ENCODE peak calls at places on chromosomes 4 and X, in four cellular contexts. S is HL-60, W is K562, H is GM12878. P is an unnamed sample.

GRCh38 chr4:185013715-185014114 is 4.6 kb upstream of the HELT start:
- DNase-seq in S (no peak), W (no peak), H (no peak), P (no peak)

GRCh38 chr4:56468097-56468422 is 643 bp downstream of the SRP72 start:
- DNase-seq in S (peak; percentile 51), W (peak; percentile 69), H (peak; percentile 13), P (peak; percentile 11)

GRCh38 chr4:22299678-22300077 is 216.2 kb downstream of the ADGRA3 start:
- DNase-seq in S (no peak), W (no peak), H (no peak), P (no peak)

GRCh38 chr4:120517966-120518365 is 404.6 kb downstream of the PRDM5 start:
- DNase-seq in S (no peak), W (no peak), H (peak; percentile 42), P (no peak)

GRCh38 chr4:140136509-140136908 is 17.5 kb downstream of the MAML3 start:
- DNase-seq in S (no peak), W (no peak), H (no peak), P (no peak)

GRCh38 chr4:531076-531475 is 32.1 kb downstream of the PIGG start:
- DNase-seq in S (no peak), W (no peak), H (no peak), P (no peak)

GRCh38 chrX:9729161-9729885 is 36.3 kb downstream of the GPR143 start:
- DNase-seq in S (no peak), W (no peak), H (no peak), P (no peak)

GRCh38 chr4:115315182-115315581 is 201.8 kb upstream of the NDST4 start:
- DNase-seq in S (no peak), W (no peak), H (no peak), P (no peak)

GRCh38 chr4:72591547-72591946 is 22.5 kb upstream of the ADAMTS3 start:
- DNase-seq in S (no peak), W (no peak), H (no peak), P (no peak)

GRCh38 chr4:116150152-116150551 is 935.2 kb downstream of the TRAM1L1 start:
- DNase-seq in S (no peak), W (no peak), H (no peak), P (no peak)

GRCh38 chr4:89158884-89159503 is 47.7 kb downstream of the TIGD2 start:
- DNase-seq in S (no peak), W (peak; percentile 23), H (no peak), P (no peak)

GRCh38 chr4:96483308-96484030 is 643.6 kb downstream of the PDHA2 start:
- DNase-seq in S (no peak), W (no peak), H (no peak), P (no peak)

GRCh38 chr4:38453253-38453881 is 210.6 kb upstream of the KLF3 start:
- DNase-seq in S (no peak), W (no peak), H (no peak), P (no peak)

GRCh38 chrX:54921427-54922021 is 900 bp downstream of the TRO start:
- DNase-seq in S (no peak), W (no peak), H (no peak), P (peak; percentile 25)

GRCh38 chr4:94408549-94409374 is 43.0 kb upstream of the PDLIM5 start:
- DNase-seq in S (no peak), W (peak; percentile 36), H (no peak), P (no peak)

GRCh38 chrX:56503941-56504673 is 59.3 kb upstream of the UBQLN2 start:
- DNase-seq in S (no peak), W (no peak), H (no peak), P (no peak)

GRCh38 chrX:37603938-37604409 is 32.5 kb downstream of the LANCL3 start:
- DNase-seq in S (no peak), W (no peak), H (peak; percentile 2), P (no peak)

GRCh38 chrX:140360284-140360683 is 144.6 kb downstream of the SOX3 start:
- DNase-seq in S (no peak), W (peak; percentile 0), H (no peak), P (no peak)

GRCh38 chr4:87956501-87956900 is 19.0 kb upstream of the SPP1 start:
- DNase-seq in S (no peak), W (no peak), H (no peak), P (no peak)

GRCh38 chr4:41156574-41156973 is 57.8 kb downstream of the APBB2 start:
- DNase-seq in S (no peak), W (no peak), H (no peak), P (no peak)

GRCh38 chrX:134173541-134174272 is 63.3 kb upstream of the CCDC160 start:
- DNase-seq in S (no peak), W (no peak), H (no peak), P (no peak)

GRCh38 chr4:140153744-140154571 is at the start of gene MAML3:
- DNase-seq in S (peak; percentile 91), W (peak; percentile 90), H (no peak), P (peak; percentile 37)

GRCh38 chrX:8629871-8630270 is 102.1 kb downstream of the ANOS1 start:
- DNase-seq in S (no peak), W (no peak), H (no peak), P (no peak)

GRCh38 chr4:138062929-138063328 is 179.2 kb downstream of the SLC7A11 start:
- DNase-seq in S (no peak), W (no peak), H (no peak), P (no peak)

GRCh38 chr4:4841156-4841555 is 18.3 kb upstream of the MSX1 start:
- DNase-seq in S (no peak), W (no peak), H (no peak), P (no peak)

GRCh38 chrX:70434352-70434866 is 10.2 kb upstream of the DLG3 start:
- DNase-seq in S (no peak), W (peak; percentile 91), H (no peak), P (peak; percentile 54)

GRCh38 chr4:89700766-89701165 is 136.2 kb downstream of the SNCA start:
- DNase-seq in S (no peak), W (no peak), H (no peak), P (no peak)

GRCh38 chrX:134692990-134693389 is 34.7 kb upstream of the PLAC1 start:
- DNase-seq in S (no peak), W (no peak), H (no peak), P (no peak)

GRCh38 chr4:56768301-56768700 is 53.2 kb downstream of the SPINK2 start:
- DNase-seq in S (no peak), W (no peak), H (no peak), P (no peak)

GRCh38 chr4:185015108-185015507 is 3.2 kb upstream of the HELT start:
- DNase-seq in S (no peak), W (no peak), H (no peak), P (no peak)

GRCh38 chrX:112866175-112866574 is 25.5 kb upstream of the AMOT start:
- DNase-seq in S (no peak), W (no peak), H (no peak), P (no peak)

DNA sequence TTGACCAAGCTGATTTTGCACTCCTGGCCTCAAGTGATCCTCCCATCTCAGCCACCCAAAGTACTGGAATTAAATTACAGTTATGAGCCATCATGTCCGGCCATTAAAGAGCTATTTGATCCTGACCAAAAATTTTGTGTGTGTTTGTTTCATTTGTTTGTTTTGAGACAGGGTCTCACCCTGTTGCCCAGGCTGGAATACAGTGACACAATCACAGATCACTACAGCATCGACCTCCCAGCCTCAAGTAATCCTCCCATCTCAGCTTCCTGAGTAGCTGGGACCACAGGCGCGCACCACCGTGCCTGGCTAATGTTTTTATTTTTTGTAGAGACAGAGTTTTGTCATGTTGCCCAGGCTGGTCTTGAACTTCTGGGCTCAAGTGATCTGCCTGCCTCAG is 82.9 kb upstream of the RBPJ start:
- DNase-seq in S (no peak), W (no peak), H (no peak), P (no peak)
- TF ChIP-seq POLR2AphosphoS5 in S (no peak), W (no peak), H (no peak), P (no peak)

DNA sequence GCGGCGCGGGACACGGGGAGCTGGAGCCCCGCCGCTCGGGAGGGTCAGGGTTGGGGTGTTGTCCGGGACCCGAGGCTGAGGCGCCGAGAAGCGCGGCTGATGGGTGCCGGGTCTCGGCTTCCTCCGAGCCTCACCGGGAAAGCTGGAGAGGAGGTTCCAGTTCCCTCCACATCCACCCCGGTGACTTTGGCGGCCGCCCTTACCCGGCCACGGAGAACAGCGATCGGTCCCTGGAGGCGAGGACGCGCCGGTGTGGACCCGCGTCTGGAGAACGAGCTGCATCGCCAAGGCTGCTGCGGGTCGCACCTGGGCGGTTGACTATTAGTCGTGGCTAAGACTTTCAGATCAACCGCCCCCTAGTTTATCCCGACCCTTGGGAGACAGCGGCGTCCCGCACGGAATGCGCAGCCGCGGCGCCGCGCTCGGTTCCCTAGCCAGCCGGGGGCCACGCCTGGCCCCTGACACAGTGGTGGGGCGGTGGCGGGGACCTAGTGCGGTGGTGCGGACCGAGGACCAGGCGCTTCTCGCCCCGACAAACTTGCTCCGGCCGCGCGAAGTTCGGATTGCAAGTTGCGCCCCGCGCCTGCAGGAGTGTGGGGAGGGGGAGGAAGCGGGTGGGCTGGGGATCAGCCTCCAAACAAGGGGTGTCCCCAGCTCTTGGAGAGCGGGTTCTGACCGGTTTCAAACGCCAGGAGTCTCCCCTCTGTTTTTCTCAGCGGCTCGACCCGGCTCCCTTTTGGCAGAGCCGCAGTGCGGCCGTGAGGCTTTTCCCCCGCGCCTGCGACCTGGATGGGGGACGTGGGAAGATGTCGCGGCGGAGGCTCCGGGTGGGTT is 540 bp downstream of the FHDC1 start:
- DNase-seq in S (no peak), W (peak; percentile 35), H (no peak), P (peak; percentile 39)
- TF ChIP-seq SPI1 in S (no peak), W (no peak), H (no peak), P (no peak)

DNA sequence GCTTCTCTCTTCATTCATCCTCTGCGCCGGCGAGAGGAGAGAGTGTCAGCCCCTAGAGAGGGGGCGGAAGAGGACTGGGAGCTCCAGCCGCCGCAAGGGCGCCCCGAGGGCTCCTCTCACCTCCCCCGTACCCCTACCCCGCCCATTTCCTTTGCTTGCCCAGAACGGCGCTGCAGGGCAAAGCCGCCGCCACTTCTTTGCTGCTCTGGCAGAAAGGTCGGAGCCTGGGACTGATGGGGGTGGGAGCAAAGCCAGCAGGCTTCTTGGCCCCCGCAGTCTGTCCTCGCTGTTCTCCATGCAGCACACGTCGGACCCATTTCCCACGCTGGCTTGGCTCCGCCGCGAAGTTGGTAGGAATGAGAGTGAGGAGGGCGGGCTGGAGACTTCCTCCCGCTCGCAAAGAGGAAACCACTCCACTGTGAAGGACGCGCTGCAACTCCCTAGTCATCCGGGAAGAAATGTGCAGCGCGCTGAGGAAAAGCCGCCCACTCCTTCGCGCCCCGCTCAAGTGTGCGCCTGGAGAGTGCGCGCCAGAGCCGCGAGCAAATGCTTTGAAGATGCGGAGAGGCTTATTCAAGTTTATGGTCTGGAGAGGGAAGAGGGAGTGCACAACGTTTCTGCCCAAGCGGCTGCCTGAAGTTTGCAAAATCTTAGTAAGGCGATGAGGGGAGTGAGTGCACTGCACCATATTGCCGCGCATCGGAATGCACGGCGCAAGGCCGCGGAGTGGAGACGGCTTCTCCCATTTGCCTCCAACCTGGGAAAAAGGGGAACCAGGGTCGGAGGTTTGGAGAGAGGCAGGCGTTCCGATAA is 2.8 kb upstream of the PCDH7 start:
- DNase-seq in S (no peak), W (no peak), H (no peak), P (no peak)
- TF ChIP-seq POLR2AphosphoS5 in S (no peak), W (no peak), H (no peak), P (no peak)

DNA sequence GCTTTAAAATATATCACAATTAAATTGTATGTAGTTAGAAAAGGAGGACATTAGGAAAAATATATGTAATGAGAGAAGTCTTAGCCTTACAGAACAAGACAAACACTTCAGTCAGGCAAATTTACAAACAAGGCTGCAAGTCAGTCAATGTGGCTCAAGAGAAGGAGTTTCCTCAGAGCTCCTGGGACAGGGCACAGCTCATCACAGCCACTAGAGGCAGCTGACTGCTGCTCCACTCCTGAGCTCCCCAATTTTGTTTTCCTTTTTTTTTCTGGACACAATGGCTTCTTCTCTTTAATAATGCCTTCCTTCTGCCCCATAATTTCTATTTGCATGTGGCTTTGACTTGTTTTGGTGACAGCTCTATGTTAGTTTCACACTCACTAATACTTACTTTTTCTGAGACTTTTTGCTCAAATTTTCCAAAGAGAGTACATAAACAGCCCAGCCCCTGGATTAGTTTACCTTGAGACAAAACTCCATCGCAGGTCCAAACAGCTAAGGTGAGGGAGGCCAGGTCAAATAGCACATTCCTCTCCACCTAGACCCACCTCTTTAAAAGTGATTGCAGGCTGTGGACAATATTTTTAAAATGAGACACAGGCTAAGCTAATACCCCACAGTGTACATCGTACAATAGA is 850.4 kb upstream of the FRG1 start:
- DNase-seq in S (no peak), W (no peak), H (no peak), P (no peak)
- TF ChIP-seq SPI1 in S (no peak), W (no peak), H (no peak), P (no peak)